ENCODE peak calls at places on chromosomes 16 and 17, in eight cellular contexts. One of them, this sample, is unnamed.

GRCh38 chr17:3641717-3642486 is 5.3 kb downstream of the CTNS start:
- DNase-seq in psoas muscle: no peak
- DNase-seq in tibial nerve: no peak
- DNase-seq in activated B cell treated with CpG ODN at 0.5 μM for 24 hours: no peak
- DNase-seq in CD8-positive, alpha-beta T cell: no peak
- DNase-seq in GM12865: no peak
- DNase-seq in K562: no peak
- DNase-seq in progenitor cell of endocrine pancreas: no peak
- DNase-seq in this sample: no peak

GRCh38 chr16:57070424-57070823 is 22.0 kb upstream of the CPNE2 start:
- DNase-seq in psoas muscle: no peak
- DNase-seq in tibial nerve: no peak
- DNase-seq in activated B cell treated with CpG ODN at 0.5 μM for 24 hours: no peak
- DNase-seq in CD8-positive, alpha-beta T cell: no peak
- DNase-seq in GM12865: no peak
- DNase-seq in K562: no peak
- DNase-seq in progenitor cell of endocrine pancreas: no peak
- DNase-seq in this sample: no peak

GRCh38 chr17:78120537-78120936 is 8.0 kb downstream of the TMC6 start:
- DNase-seq in psoas muscle: no peak
- DNase-seq in tibial nerve: no peak
- DNase-seq in activated B cell treated with CpG ODN at 0.5 μM for 24 hours: no peak
- DNase-seq in CD8-positive, alpha-beta T cell: no peak
- DNase-seq in GM12865: no peak
- DNase-seq in K562: no peak
- DNase-seq in progenitor cell of endocrine pancreas: no peak
- DNase-seq in this sample: no peak

GRCh38 chr17:74758846-74759163 is 10.4 kb downstream of the NHERF1 start:
- DNase-seq in psoas muscle: no peak
- DNase-seq in tibial nerve: no peak
- DNase-seq in activated B cell treated with CpG ODN at 0.5 μM for 24 hours: no peak
- DNase-seq in CD8-positive, alpha-beta T cell: no peak
- DNase-seq in GM12865: no peak
- DNase-seq in K562: no peak
- DNase-seq in progenitor cell of endocrine pancreas: no peak
- DNase-seq in this sample: no peak

GRCh38 chr17:73192894-73193701 is at the start of gene COG1:
- DNase-seq in psoas muscle: peak
- DNase-seq in tibial nerve: peak
- DNase-seq in activated B cell treated with CpG ODN at 0.5 μM for 24 hours: peak
- DNase-seq in CD8-positive, alpha-beta T cell: peak
- DNase-seq in GM12865: peak
- DNase-seq in K562: peak
- DNase-seq in progenitor cell of endocrine pancreas: peak
- DNase-seq in this sample: peak

GRCh38 chr16:53404959-53405358 is 29.3 kb upstream of the RBL2 start:
- DNase-seq in psoas muscle: no peak
- DNase-seq in tibial nerve: no peak
- DNase-seq in activated B cell treated with CpG ODN at 0.5 μM for 24 hours: no peak
- DNase-seq in CD8-positive, alpha-beta T cell: no peak
- DNase-seq in GM12865: no peak
- DNase-seq in K562: no peak
- DNase-seq in progenitor cell of endocrine pancreas: no peak
- DNase-seq in this sample: no peak

GRCh38 chr16:2152695-2153506 is 2.7 kb upstream of the TRAF7 start:
- DNase-seq in psoas muscle: no peak
- DNase-seq in tibial nerve: no peak
- DNase-seq in activated B cell treated with CpG ODN at 0.5 μM for 24 hours: no peak
- DNase-seq in CD8-positive, alpha-beta T cell: no peak
- DNase-seq in GM12865: peak
- DNase-seq in K562: peak
- DNase-seq in progenitor cell of endocrine pancreas: no peak
- DNase-seq in this sample: no peak

GRCh38 chr16:87550510-87550961 is 51.8 kb upstream of the JPH3 start:
- DNase-seq in psoas muscle: peak
- DNase-seq in tibial nerve: no peak
- DNase-seq in activated B cell treated with CpG ODN at 0.5 μM for 24 hours: peak
- DNase-seq in CD8-positive, alpha-beta T cell: peak
- DNase-seq in GM12865: peak
- DNase-seq in K562: peak
- DNase-seq in progenitor cell of endocrine pancreas: peak
- DNase-seq in this sample: peak

GRCh38 chr17:64343833-64344637 is 46.6 kb downstream of the PECAM1 start:
- DNase-seq in psoas muscle: peak
- DNase-seq in tibial nerve: peak
- DNase-seq in activated B cell treated with CpG ODN at 0.5 μM for 24 hours: no peak
- DNase-seq in CD8-positive, alpha-beta T cell: no peak
- DNase-seq in GM12865: peak
- DNase-seq in K562: no peak
- DNase-seq in progenitor cell of endocrine pancreas: no peak
- DNase-seq in this sample: peak

GRCh38 chr16:27446721-27447120 is 44.7 kb downstream of the IL21R start:
- DNase-seq in psoas muscle: no peak
- DNase-seq in tibial nerve: no peak
- DNase-seq in activated B cell treated with CpG ODN at 0.5 μM for 24 hours: no peak
- DNase-seq in CD8-positive, alpha-beta T cell: peak
- DNase-seq in GM12865: peak
- DNase-seq in K562: no peak
- DNase-seq in progenitor cell of endocrine pancreas: no peak
- DNase-seq in this sample: no peak

DNA sequence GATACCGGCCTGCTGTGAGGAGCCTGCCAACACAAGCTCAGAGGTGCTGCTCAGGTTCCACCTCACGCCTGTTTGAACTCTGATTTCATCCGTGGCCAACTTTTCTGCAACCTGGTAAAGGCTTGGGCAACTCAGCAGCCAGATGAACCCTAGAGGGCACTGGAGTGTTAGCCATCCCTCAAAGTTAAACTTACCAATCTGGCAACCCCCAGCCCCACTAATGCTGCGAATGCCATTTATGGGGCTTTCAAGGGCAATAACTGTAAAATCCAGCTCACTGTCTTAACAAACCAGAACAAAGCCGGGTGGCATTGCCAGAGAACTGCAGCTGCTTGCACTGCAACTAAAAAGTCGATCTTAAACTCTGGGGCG is 105.5 kb downstream of the AXIN2 start:
- DNase-seq in psoas muscle: peak
- DNase-seq in tibial nerve: no peak
- DNase-seq in activated B cell treated with CpG ODN at 0.5 μM for 24 hours: no peak
- DNase-seq in CD8-positive, alpha-beta T cell: no peak
- DNase-seq in GM12865: peak
- DNase-seq in K562: no peak
- DNase-seq in progenitor cell of endocrine pancreas: no peak
- DNase-seq in this sample: no peak
- TF ChIP-seq CTCF in psoas muscle: peak
- TF ChIP-seq CTCF in tibial nerve: no peak
- TF ChIP-seq CTCF in activated B cell treated with CpG ODN at 0.5 μM for 24 hours: no peak
- TF ChIP-seq CTCF in CD8-positive, alpha-beta T cell: no peak
- TF ChIP-seq CTCF in GM12865: no peak
- TF ChIP-seq CTCF in K562: no peak
- TF ChIP-seq CTCF in progenitor cell of endocrine pancreas: peak
- TF ChIP-seq CTCF in this sample: no peak

GRCh38 chr17:39529455-39529854 is 68.2 kb downstream of the CDK12 start:
- DNase-seq in psoas muscle: no peak
- DNase-seq in tibial nerve: no peak
- DNase-seq in activated B cell treated with CpG ODN at 0.5 μM for 24 hours: no peak
- DNase-seq in CD8-positive, alpha-beta T cell: no peak
- DNase-seq in GM12865: no peak
- DNase-seq in K562: no peak
- DNase-seq in progenitor cell of endocrine pancreas: no peak
- DNase-seq in this sample: no peak

GRCh38 chr17:39531252-39531651 is 70.0 kb downstream of the CDK12 start:
- DNase-seq in psoas muscle: no peak
- DNase-seq in tibial nerve: no peak
- DNase-seq in activated B cell treated with CpG ODN at 0.5 μM for 24 hours: no peak
- DNase-seq in CD8-positive, alpha-beta T cell: no peak
- DNase-seq in GM12865: no peak
- DNase-seq in K562: no peak
- DNase-seq in progenitor cell of endocrine pancreas: no peak
- DNase-seq in this sample: no peak

GRCh38 chr17:39525801-39526506 is 64.7 kb downstream of the CDK12 start:
- DNase-seq in psoas muscle: no peak
- DNase-seq in tibial nerve: no peak
- DNase-seq in activated B cell treated with CpG ODN at 0.5 μM for 24 hours: no peak
- DNase-seq in CD8-positive, alpha-beta T cell: no peak
- DNase-seq in GM12865: no peak
- DNase-seq in K562: no peak
- DNase-seq in progenitor cell of endocrine pancreas: no peak
- DNase-seq in this sample: no peak

GRCh38 chr17:39530513-39530912 is 69.2 kb downstream of the CDK12 start:
- DNase-seq in psoas muscle: no peak
- DNase-seq in tibial nerve: no peak
- DNase-seq in activated B cell treated with CpG ODN at 0.5 μM for 24 hours: no peak
- DNase-seq in CD8-positive, alpha-beta T cell: no peak
- DNase-seq in GM12865: no peak
- DNase-seq in K562: no peak
- DNase-seq in progenitor cell of endocrine pancreas: no peak
- DNase-seq in this sample: no peak

DNA sequence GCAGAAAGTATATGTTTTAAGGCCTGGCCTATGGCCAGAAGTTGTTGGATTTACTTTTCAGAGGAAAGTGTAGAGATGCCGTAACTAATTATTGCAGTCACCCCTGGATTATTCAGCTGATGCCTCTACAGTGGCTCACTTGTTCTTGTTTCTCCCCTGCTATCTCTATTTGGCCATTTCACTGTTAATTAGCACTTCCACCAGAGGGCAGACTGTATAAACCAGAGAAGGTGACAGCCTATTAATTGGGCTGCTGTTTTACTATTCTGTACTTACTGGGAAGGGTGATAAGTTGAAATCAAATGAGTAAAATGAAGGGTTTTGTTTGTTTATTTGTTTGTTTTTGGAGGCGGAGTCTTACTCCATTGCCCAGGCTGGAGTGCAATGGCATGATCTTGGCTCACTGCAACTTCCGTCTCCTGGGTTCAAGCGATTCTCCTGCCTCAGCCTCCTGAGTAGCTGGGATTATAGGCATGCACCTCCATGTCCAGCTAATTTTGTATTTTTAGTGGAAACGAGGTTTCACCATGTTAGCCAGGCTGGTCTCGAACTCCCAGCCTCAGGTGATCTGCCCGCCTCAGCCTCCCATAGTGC is 66.0 kb downstream of the CDK12 start:
- DNase-seq in psoas muscle: no peak
- DNase-seq in tibial nerve: peak
- DNase-seq in activated B cell treated with CpG ODN at 0.5 μM for 24 hours: no peak
- DNase-seq in CD8-positive, alpha-beta T cell: no peak
- DNase-seq in GM12865: peak
- DNase-seq in K562: peak
- DNase-seq in progenitor cell of endocrine pancreas: no peak
- DNase-seq in this sample: no peak
- TF ChIP-seq CTCF in psoas muscle: peak
- TF ChIP-seq CTCF in tibial nerve: peak
- TF ChIP-seq CTCF in activated B cell treated with CpG ODN at 0.5 μM for 24 hours: no peak
- TF ChIP-seq CTCF in CD8-positive, alpha-beta T cell: peak
- TF ChIP-seq CTCF in GM12865: peak
- TF ChIP-seq CTCF in K562: peak
- TF ChIP-seq CTCF in progenitor cell of endocrine pancreas: peak
- TF ChIP-seq CTCF in this sample: peak

GRCh38 chr17:15076991-15077663 is 188.0 kb downstream of the PMP22 start:
- DNase-seq in psoas muscle: no peak
- DNase-seq in tibial nerve: no peak
- DNase-seq in activated B cell treated with CpG ODN at 0.5 μM for 24 hours: no peak
- DNase-seq in CD8-positive, alpha-beta T cell: no peak
- DNase-seq in GM12865: no peak
- DNase-seq in K562: no peak
- DNase-seq in progenitor cell of endocrine pancreas: no peak
- DNase-seq in this sample: no peak

GRCh38 chr17:15086776-15087175 is 178.3 kb downstream of the PMP22 start:
- DNase-seq in psoas muscle: no peak
- DNase-seq in tibial nerve: no peak
- DNase-seq in activated B cell treated with CpG ODN at 0.5 μM for 24 hours: no peak
- DNase-seq in CD8-positive, alpha-beta T cell: no peak
- DNase-seq in GM12865: no peak
- DNase-seq in K562: no peak
- DNase-seq in progenitor cell of endocrine pancreas: no peak
- DNase-seq in this sample: no peak

GRCh38 chr17:15083225-15083624 is 181.9 kb downstream of the PMP22 start:
- DNase-seq in psoas muscle: no peak
- DNase-seq in tibial nerve: no peak
- DNase-seq in activated B cell treated with CpG ODN at 0.5 μM for 24 hours: no peak
- DNase-seq in CD8-positive, alpha-beta T cell: no peak
- DNase-seq in GM12865: no peak
- DNase-seq in K562: no peak
- DNase-seq in progenitor cell of endocrine pancreas: no peak
- DNase-seq in this sample: no peak

DNA sequence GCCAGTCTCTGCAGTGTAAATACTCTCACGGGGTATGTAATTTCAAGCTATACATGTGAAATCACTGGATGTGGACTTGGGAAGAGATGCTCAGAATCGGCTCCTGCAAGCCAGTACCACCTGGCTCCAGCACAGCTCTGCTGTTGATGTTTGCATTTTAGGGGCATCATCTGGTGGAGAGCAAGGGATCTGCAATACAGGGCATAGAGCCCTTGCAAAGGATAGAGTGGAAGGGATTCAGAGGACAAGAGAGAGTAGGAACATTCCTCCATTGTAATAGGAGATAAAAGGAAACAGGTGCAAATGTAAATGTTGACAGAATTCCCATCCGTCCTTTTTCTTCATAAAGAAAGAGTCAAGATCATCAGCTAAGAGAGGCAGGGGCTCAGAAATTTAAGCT is 184.1 kb downstream of the PMP22 start:
- DNase-seq in psoas muscle: no peak
- DNase-seq in tibial nerve: no peak
- DNase-seq in activated B cell treated with CpG ODN at 0.5 μM for 24 hours: no peak
- DNase-seq in CD8-positive, alpha-beta T cell: no peak
- DNase-seq in GM12865: no peak
- DNase-seq in K562: no peak
- DNase-seq in progenitor cell of endocrine pancreas: no peak
- DNase-seq in this sample: no peak
- TF ChIP-seq CTCF in psoas muscle: no peak
- TF ChIP-seq CTCF in tibial nerve: no peak
- TF ChIP-seq CTCF in activated B cell treated with CpG ODN at 0.5 μM for 24 hours: no peak
- TF ChIP-seq CTCF in CD8-positive, alpha-beta T cell: no peak
- TF ChIP-seq CTCF in GM12865: no peak
- TF ChIP-seq CTCF in K562: no peak
- TF ChIP-seq CTCF in progenitor cell of endocrine pancreas: no peak
- TF ChIP-seq CTCF in this sample: no peak

GRCh38 chr16:48542020-48542473 is 67.9 kb downstream of the N4BP1 start:
- DNase-seq in psoas muscle: peak
- DNase-seq in tibial nerve: peak
- DNase-seq in activated B cell treated with CpG ODN at 0.5 μM for 24 hours: no peak
- DNase-seq in CD8-positive, alpha-beta T cell: no peak
- DNase-seq in GM12865: peak
- DNase-seq in K562: no peak
- DNase-seq in progenitor cell of endocrine pancreas: no peak
- DNase-seq in this sample: no peak
- TF ChIP-seq CTCF in psoas muscle: peak
- TF ChIP-seq CTCF in tibial nerve: peak
- TF ChIP-seq CTCF in activated B cell treated with CpG ODN at 0.5 μM for 24 hours: no peak
- TF ChIP-seq CTCF in CD8-positive, alpha-beta T cell: peak
- TF ChIP-seq CTCF in GM12865: peak
- TF ChIP-seq CTCF in K562: peak
- TF ChIP-seq CTCF in progenitor cell of endocrine pancreas: peak
- TF ChIP-seq CTCF in this sample: peak

This sample was measured in GM10248.